ENCODE peak calls at places on chromosome 6, in four cellular contexts. O is body of pancreas, S is lower lobe of right lung, E is psoas muscle. X is an unnamed sample. For H3K9me3, the result is how much of the 10 kb centered on the place peaks cover.

GRCh38 chr6:27428502-27428901 is 39.9 kb downstream of the ZNF391 start:
- DNase-seq in O (no peak), S (no peak), E (no peak), X (no peak)

GRCh38 chr6:26331809-26332226 is 33.2 kb upstream of the BTN3A2 start:
- DNase-seq in O (no peak), S (no peak), E (no peak), X (no peak)

GRCh38 chr6:153013438-153013837 is 10.9 kb upstream of the MTRF1L start:
- DNase-seq in O (no peak), S (no peak), E (no peak), X (no peak)

GRCh38 chr6:153312633-153313032 is 181.6 kb upstream of the RGS17 start:
- DNase-seq in O (peak), S (peak), E (peak), X (peak)

GRCh38 chr6:147122823-147123222 is 81.4 kb upstream of the STXBP5 start:
- DNase-seq in O (no peak), S (no peak), E (no peak), X (no peak)

GRCh38 chr6:6494677-6495076 is 93.8 kb upstream of the LY86 start:
- DNase-seq in O (peak), S (peak), E (peak), X (peak)

GRCh38 chr6:11089695-11090094 is 3.9 kb upstream of the SMIM13 start:
- DNase-seq in O (no peak), S (no peak), E (no peak), X (no peak)

GRCh38 chr6:168131464-168132415 is 52.7 kb upstream of the FRMD1 start:
- DNase-seq in O (no peak), S (no peak), E (no peak), X (peak)

GRCh38 chr6:100479180-100480035 is 14.7 kb upstream of the SIM1 start:
- DNase-seq in O (no peak), S (no peak), E (no peak), X (no peak)

GRCh38 chr6:32933661-32934085 is 7.2 kb downstream of the HLA-DMB start:
- DNase-seq in O (peak), S (peak), E (peak), X (peak)

GRCh38 chr6:142886431-142887170 is 58.4 kb downstream of the HIVEP2 start:
- DNase-seq in O (no peak), S (no peak), E (no peak), X (no peak)

GRCh38 chr6:25022140-25022553 is 86.4 kb upstream of the RIPOR2 start:
- DNase-seq in O (no peak), S (no peak), E (no peak), X (no peak)

GRCh38 chr6:89492025-89492640 is 59.2 kb downstream of the ANKRD6 start:
- DNase-seq in O (no peak), S (no peak), E (no peak), X (no peak)

GRCh38 chr6:158031445-158032353 is 50.0 kb downstream of the SYNJ2 start:
- DNase-seq in O (no peak), S (peak), E (peak), X (peak)

GRCh38 chr6:56714273-56714672 is 71.6 kb upstream of the DST start:
- DNase-seq in O (no peak), S (no peak), E (no peak), X (no peak)

DNA sequence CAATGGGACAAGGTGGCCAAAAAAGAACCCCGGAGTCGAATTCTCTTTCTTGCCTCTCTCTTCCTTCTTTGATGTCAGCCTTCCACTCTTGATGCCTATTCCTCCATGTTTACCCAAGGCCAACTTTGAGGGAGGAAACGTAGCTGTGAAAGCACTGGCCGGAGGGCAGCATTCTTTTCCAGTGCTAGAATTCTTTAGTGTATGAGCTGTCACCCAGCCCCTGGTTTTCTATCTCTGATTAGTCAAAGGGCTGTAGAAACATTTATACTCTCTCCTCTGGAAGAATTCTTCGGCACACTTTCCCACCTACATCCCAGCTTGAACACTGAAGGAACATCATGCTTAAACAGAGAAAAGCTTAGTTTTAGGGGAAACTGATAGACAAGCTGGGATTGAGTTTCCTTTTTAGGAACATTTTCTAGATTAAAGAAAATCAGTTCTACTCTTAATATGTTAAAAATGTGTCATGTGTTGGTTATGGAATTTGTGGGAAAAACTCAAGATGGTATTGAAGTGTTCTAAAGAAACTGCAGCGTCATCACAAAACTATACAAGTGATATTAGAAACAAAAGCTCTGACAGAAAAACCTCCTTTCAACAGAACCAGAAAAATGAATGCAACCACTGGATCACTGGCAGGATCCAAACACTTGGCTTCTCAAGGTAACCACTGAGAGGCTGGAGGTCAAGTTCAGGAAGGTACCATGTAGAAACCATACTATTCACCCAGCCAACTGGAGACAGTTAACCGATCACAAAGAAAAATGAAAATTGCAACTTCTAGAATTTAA is 20.7 kb upstream of the UTRN start:
- DNase-seq in O (peak), S (no peak), E (no peak), X (no peak)
- H3K4me3 ChIP-seq in O (no peak), S (no peak), E (no peak), X (no peak)

GRCh38 chr6:71551798-71552197 is 263.2 kb downstream of the OGFRL1 start:
- DNase-seq in O (no peak), S (no peak), E (no peak), X (no peak)

GRCh38 chr6:71558974-71559373 is 270.4 kb downstream of the OGFRL1 start:
- DNase-seq in O (no peak), S (no peak), E (no peak), X (no peak)

GRCh38 chr6:71556141-71556540 is 267.5 kb downstream of the OGFRL1 start:
- DNase-seq in O (no peak), S (no peak), E (no peak), X (no peak)
- H3K9me3 ChIP-seq in O (under half), S (under half), E (under half), X (under half)

GRCh38 chr6:97666889-97667288 is 383.9 kb upstream of the MMS22L start:
- DNase-seq in O (no peak), S (no peak), E (no peak), X (no peak)

GRCh38 chr6:97674802-97675201 is 391.8 kb upstream of the MMS22L start:
- DNase-seq in O (no peak), S (no peak), E (no peak), X (peak)

GRCh38 chr6:97668716-97669115 is 385.7 kb upstream of the MMS22L start:
- DNase-seq in O (no peak), S (no peak), E (no peak), X (peak)

GRCh38 chr6:97665410-97665809 is 382.4 kb upstream of the MMS22L start:
- DNase-seq in O (no peak), S (no peak), E (no peak), X (no peak)

DNA sequence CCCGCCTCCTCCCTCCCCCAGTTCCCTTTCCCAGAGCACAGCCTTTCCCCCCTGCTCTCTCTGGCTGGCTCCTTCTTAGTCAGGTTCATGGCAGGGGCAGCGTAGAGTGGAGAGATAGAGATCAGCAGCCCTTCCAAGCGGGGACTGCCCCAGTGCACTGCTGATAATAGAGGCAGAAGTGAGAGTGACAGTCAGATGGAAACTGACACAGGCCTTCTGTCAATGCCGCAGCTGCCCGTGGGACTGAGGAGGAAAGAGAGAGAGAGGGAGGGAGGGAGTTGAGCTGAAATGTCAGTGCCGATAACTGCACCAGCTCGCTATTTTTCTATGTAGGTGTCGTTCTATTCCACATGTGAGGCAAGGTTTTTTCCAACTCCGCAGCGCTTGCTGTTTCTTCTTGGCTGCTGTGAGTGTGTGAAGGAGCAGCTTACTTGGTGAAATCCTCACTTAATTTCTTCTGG is 386.2 kb upstream of the MMS22L start:
- DNase-seq in O (no peak), S (no peak), E (no peak), X (peak)
- H3K4me3 ChIP-seq in O (no peak), S (no peak), E (peak), X (peak)

GRCh38 chr6:108168980-108169800 is 3.4 kb downstream of the NR2E1 start:
- DNase-seq in O (no peak), S (no peak), E (no peak), X (no peak)
- H3K9me3 ChIP-seq in O (under half), S (under half), E (under half), X (under half)

DNA sequence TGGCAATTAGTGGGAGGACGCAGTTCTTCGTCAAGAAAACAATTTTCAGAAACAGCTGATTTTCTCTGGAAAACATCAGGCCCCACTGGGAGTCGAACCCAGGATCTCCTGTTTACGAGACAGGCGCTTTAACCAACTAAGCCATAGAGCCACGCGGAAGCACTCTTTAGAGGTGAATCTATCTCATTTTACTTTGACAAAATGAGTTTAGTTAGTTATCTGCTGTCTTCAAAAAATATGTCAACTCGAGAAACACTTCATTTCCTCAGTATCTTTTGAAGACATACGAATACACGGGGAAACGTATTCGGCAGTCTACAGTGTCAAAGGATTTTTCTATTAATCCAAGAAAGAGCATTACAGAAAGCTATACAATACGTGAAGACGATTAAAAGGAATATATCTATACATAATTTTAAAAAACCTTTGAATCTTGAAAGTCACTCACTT is 26.7 kb downstream of the GPX6 start:
- DNase-seq in O (no peak), S (no peak), E (no peak), X (no peak)
- H3K4me3 ChIP-seq in O (no peak), S (peak), E (peak), X (no peak)

DNA sequence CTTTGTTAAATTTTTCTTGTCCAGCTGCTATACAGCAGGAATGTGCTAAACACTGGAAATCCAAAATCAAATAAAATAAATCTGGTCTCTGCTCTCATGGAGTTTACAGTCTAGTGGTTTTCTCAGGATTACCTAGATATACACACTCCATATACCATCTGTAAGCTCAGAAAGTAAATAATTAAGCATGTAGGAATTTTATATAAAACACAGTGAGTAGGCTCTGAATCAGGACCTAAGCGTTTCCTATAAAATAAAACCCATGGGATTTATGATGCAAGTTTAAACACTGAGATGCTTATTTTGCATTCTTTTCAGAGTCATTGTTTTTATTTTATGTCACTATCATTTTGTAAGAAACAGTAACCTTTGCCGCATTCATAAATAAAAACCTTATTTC is 29.7 kb upstream of the UFL1 start:
- DNase-seq in O (no peak), S (no peak), E (no peak), X (no peak)
- H3K9me3 ChIP-seq in O (half or more), S (half or more), E (under half), X (under half)